ENCODE peak calls at places on chromosome 9, in six cellular contexts. One of them, this sample, is unnamed.

GRCh38 chr9:135076143-135076875 is 11.2 kb upstream of the OLFM1 start:
- DNase-seq in iris pigment epithelial cell: no peak
- DNase-seq in hypothalamus: no peak
- DNase-seq in NCI-H2029 treated with DMSO at 0.1 percent for 48 hours: no peak
- DNase-seq in fibroblast of villous mesenchyme: no peak
- DNase-seq in iPS-NIHi11: peak
- DNase-seq in this sample: no peak

GRCh38 chr9:70222354-70222753 is 36.4 kb upstream of the SMC5 start:
- DNase-seq in iris pigment epithelial cell: no peak
- DNase-seq in hypothalamus: no peak
- DNase-seq in NCI-H2029 treated with DMSO at 0.1 percent for 48 hours: no peak
- DNase-seq in fibroblast of villous mesenchyme: no peak
- DNase-seq in iPS-NIHi11: no peak
- DNase-seq in this sample: peak

GRCh38 chr9:89766981-89767380 is 162.2 kb downstream of the GADD45G start:
- DNase-seq in iris pigment epithelial cell: no peak
- DNase-seq in hypothalamus: no peak
- DNase-seq in NCI-H2029 treated with DMSO at 0.1 percent for 48 hours: no peak
- DNase-seq in fibroblast of villous mesenchyme: peak
- DNase-seq in iPS-NIHi11: no peak
- DNase-seq in this sample: no peak

GRCh38 chr9:76153902-76154629 is 240.2 kb downstream of the RFK start:
- DNase-seq in iris pigment epithelial cell: no peak
- DNase-seq in hypothalamus: no peak
- DNase-seq in NCI-H2029 treated with DMSO at 0.1 percent for 48 hours: peak
- DNase-seq in fibroblast of villous mesenchyme: no peak
- DNase-seq in iPS-NIHi11: no peak
- DNase-seq in this sample: no peak

GRCh38 chr9:908806-909205 is 67.3 kb downstream of the DMRT1 start:
- DNase-seq in iris pigment epithelial cell: no peak
- DNase-seq in hypothalamus: no peak
- DNase-seq in NCI-H2029 treated with DMSO at 0.1 percent for 48 hours: no peak
- DNase-seq in fibroblast of villous mesenchyme: no peak
- DNase-seq in iPS-NIHi11: peak
- DNase-seq in this sample: no peak

GRCh38 chr9:99050292-99050911 is 54.5 kb upstream of the TGFBR1 start:
- DNase-seq in iris pigment epithelial cell: peak
- DNase-seq in hypothalamus: no peak
- DNase-seq in NCI-H2029 treated with DMSO at 0.1 percent for 48 hours: peak
- DNase-seq in fibroblast of villous mesenchyme: peak
- DNase-seq in iPS-NIHi11: no peak
- DNase-seq in this sample: peak

GRCh38 chr9:93255994-93256877 is 72.3 kb downstream of the WNK2 start:
- DNase-seq in iris pigment epithelial cell: no peak
- DNase-seq in hypothalamus: no peak
- DNase-seq in NCI-H2029 treated with DMSO at 0.1 percent for 48 hours: no peak
- DNase-seq in fibroblast of villous mesenchyme: no peak
- DNase-seq in iPS-NIHi11: peak
- DNase-seq in this sample: no peak

GRCh38 chr9:114154597-114155102 is 687 bp upstream of the COL27A1 start:
- DNase-seq in iris pigment epithelial cell: no peak
- DNase-seq in hypothalamus: no peak
- DNase-seq in NCI-H2029 treated with DMSO at 0.1 percent for 48 hours: no peak
- DNase-seq in fibroblast of villous mesenchyme: no peak
- DNase-seq in iPS-NIHi11: no peak
- DNase-seq in this sample: peak

GRCh38 chr9:21556581-21557427 is 74.7 kb upstream of the IFNE start:
- DNase-seq in iris pigment epithelial cell: no peak
- DNase-seq in hypothalamus: no peak
- DNase-seq in NCI-H2029 treated with DMSO at 0.1 percent for 48 hours: no peak
- DNase-seq in fibroblast of villous mesenchyme: peak
- DNase-seq in iPS-NIHi11: no peak
- DNase-seq in this sample: no peak

GRCh38 chr9:93009337-93010015 is 49.0 kb upstream of the SUSD3 start:
- DNase-seq in iris pigment epithelial cell: no peak
- DNase-seq in hypothalamus: no peak
- DNase-seq in NCI-H2029 treated with DMSO at 0.1 percent for 48 hours: peak
- DNase-seq in fibroblast of villous mesenchyme: no peak
- DNase-seq in iPS-NIHi11: no peak
- DNase-seq in this sample: no peak

GRCh38 chr9:70106571-70106970 is 62.9 kb downstream of the MAMDC2 start:
- DNase-seq in iris pigment epithelial cell: no peak
- DNase-seq in hypothalamus: no peak
- DNase-seq in NCI-H2029 treated with DMSO at 0.1 percent for 48 hours: no peak
- DNase-seq in fibroblast of villous mesenchyme: no peak
- DNase-seq in iPS-NIHi11: no peak
- DNase-seq in this sample: no peak

GRCh38 chr9:120740135-120740534 is 25.9 kb upstream of the MEGF9 start:
- DNase-seq in iris pigment epithelial cell: peak
- DNase-seq in hypothalamus: no peak
- DNase-seq in NCI-H2029 treated with DMSO at 0.1 percent for 48 hours: peak
- DNase-seq in fibroblast of villous mesenchyme: no peak
- DNase-seq in iPS-NIHi11: no peak
- DNase-seq in this sample: peak

GRCh38 chr9:112489876-112490661 is 3.4 kb downstream of the KIAA1958 start:
- DNase-seq in iris pigment epithelial cell: no peak
- DNase-seq in hypothalamus: no peak
- DNase-seq in NCI-H2029 treated with DMSO at 0.1 percent for 48 hours: no peak
- DNase-seq in fibroblast of villous mesenchyme: no peak
- DNase-seq in iPS-NIHi11: no peak
- DNase-seq in this sample: peak

GRCh38 chr9:4859035-4859434 is 66.3 kb downstream of the RCL1 start:
- DNase-seq in iris pigment epithelial cell: no peak
- DNase-seq in hypothalamus: no peak
- DNase-seq in NCI-H2029 treated with DMSO at 0.1 percent for 48 hours: peak
- DNase-seq in fibroblast of villous mesenchyme: no peak
- DNase-seq in iPS-NIHi11: no peak
- DNase-seq in this sample: no peak

GRCh38 chr9:69455311-69455710 is 130.3 kb downstream of the ENTREP1 start:
- DNase-seq in iris pigment epithelial cell: no peak
- DNase-seq in hypothalamus: no peak
- DNase-seq in NCI-H2029 treated with DMSO at 0.1 percent for 48 hours: no peak
- DNase-seq in fibroblast of villous mesenchyme: no peak
- DNase-seq in iPS-NIHi11: no peak
- DNase-seq in this sample: no peak